ENCODE peak calls at places on chromosomes 7 and 10, in four cellular contexts. L is GM12878, I is SK-N-SH, E is H1. R is an unnamed sample.

GRCh38 chr10:93873427-93874115 is 20.2 kb upstream of the SLC35G1 start:
- DNase-seq in L (no peak), I (no peak), E (no peak), R (peak; percentile 72)

GRCh38 chr7:69765879-69766278 is 167.6 kb downstream of the AUTS2 start:
- DNase-seq in L (no peak), I (no peak), E (no peak), R (no peak)

GRCh38 chr7:5452470-5452899 is 28.9 kb upstream of the TNRC18 start:
- DNase-seq in L (no peak), I (peak; percentile 49), E (no peak), R (no peak)

GRCh38 chr7:47586925-47587324 is 5.0 kb upstream of the TNS3 start:
- DNase-seq in L (no peak), I (no peak), E (no peak), R (peak; percentile 55)

GRCh38 chr10:44394696-44395383 is 9.9 kb upstream of the CXCL12 start:
- DNase-seq in L (no peak), I (no peak), E (no peak), R (no peak)

GRCh38 chr7:116341222-116341907 is 131.0 kb downstream of the TES start:
- DNase-seq in L (no peak), I (no peak), E (no peak), R (no peak)

GRCh38 chr10:131846224-131847101 is 54.3 kb upstream of the PPP2R2D start:
- DNase-seq in L (no peak), I (no peak), E (no peak), R (no peak)

GRCh38 chr7:117764031-117764430 is 109.2 kb downstream of the CTTNBP2 start:
- DNase-seq in L (no peak), I (no peak), E (no peak), R (no peak)

GRCh38 chr7:140475747-140476333 is 3.5 kb downstream of the MKRN1 start:
- DNase-seq in L (no peak), I (peak; percentile 70), E (no peak), R (peak; percentile 27)

GRCh38 chr7:15504376-15504775 is 57.4 kb downstream of the AGMO start:
- DNase-seq in L (no peak), I (no peak), E (no peak), R (no peak)

GRCh38 chr10:89959433-89960110 is 258.2 kb downstream of the KIF20B start:
- DNase-seq in L (peak; percentile 57), I (no peak), E (no peak), R (no peak)

GRCh38 chr7:6026011-6026819 is 5.0 kb upstream of the ANKRD61 start:
- DNase-seq in L (peak; percentile 23), I (peak; percentile 73), E (peak; percentile 29), R (peak; percentile 20)

GRCh38 chr10:689433-690226 is at the start of gene DIP2C:
- DNase-seq in L (no peak), I (peak; percentile 99), E (no peak), R (peak; percentile 98)

GRCh38 chr7:70506463-70506862 is 625.5 kb upstream of the GALNT17 start:
- DNase-seq in L (no peak), I (peak; percentile 82), E (peak; percentile 17), R (no peak)

GRCh38 chr10:52890281-52890680 is 117.7 kb upstream of the MBL2 start:
- DNase-seq in L (no peak), I (no peak), E (no peak), R (no peak)

GRCh38 chr10:109957092-109957797 is 33.9 kb upstream of the XPNPEP1 start:
- DNase-seq in L (peak; percentile 86), I (no peak), E (no peak), R (no peak)

GRCh38 chr7:1742555-1743303 is 72.7 kb downstream of the ELFN1 start:
- DNase-seq in L (no peak), I (peak; percentile 94), E (no peak), R (no peak)

GRCh38 chr7:44617225-44617885 is 10.9 kb downstream of the OGDH start:
- DNase-seq in L (no peak), I (no peak), E (no peak), R (no peak)

GRCh38 chr7:83410989-83411591 is 237.8 kb downstream of the SEMA3E start:
- DNase-seq in L (no peak), I (peak; percentile 38), E (no peak), R (peak; percentile 73)

GRCh38 chr10:80966326-80966986 is 428.8 kb downstream of the SH2D4B start:
- DNase-seq in L (peak; percentile 30), I (no peak), E (no peak), R (peak; percentile 100)

GRCh38 chr7:2116086-2116810 is 116.5 kb downstream of the MAD1L1 start:
- DNase-seq in L (no peak), I (no peak), E (no peak), R (no peak)

GRCh38 chr7:28573059-28573553 is 160.8 kb downstream of the CREB5 start:
- DNase-seq in L (no peak), I (peak; percentile 65), E (no peak), R (peak; percentile 95)

GRCh38 chr7:73340514-73340913 is 12.6 kb downstream of the FKBP6 start:
- DNase-seq in L (no peak), I (no peak), E (no peak), R (no peak)

GRCh38 chr10:86657396-86658011 is 3.2 kb downstream of the OPN4 start:
- DNase-seq in L (no peak), I (peak; percentile 7), E (no peak), R (no peak)
- TF ChIP-seq JUND in L (no peak), I (no peak), E (no peak), R (no peak)

DNA sequence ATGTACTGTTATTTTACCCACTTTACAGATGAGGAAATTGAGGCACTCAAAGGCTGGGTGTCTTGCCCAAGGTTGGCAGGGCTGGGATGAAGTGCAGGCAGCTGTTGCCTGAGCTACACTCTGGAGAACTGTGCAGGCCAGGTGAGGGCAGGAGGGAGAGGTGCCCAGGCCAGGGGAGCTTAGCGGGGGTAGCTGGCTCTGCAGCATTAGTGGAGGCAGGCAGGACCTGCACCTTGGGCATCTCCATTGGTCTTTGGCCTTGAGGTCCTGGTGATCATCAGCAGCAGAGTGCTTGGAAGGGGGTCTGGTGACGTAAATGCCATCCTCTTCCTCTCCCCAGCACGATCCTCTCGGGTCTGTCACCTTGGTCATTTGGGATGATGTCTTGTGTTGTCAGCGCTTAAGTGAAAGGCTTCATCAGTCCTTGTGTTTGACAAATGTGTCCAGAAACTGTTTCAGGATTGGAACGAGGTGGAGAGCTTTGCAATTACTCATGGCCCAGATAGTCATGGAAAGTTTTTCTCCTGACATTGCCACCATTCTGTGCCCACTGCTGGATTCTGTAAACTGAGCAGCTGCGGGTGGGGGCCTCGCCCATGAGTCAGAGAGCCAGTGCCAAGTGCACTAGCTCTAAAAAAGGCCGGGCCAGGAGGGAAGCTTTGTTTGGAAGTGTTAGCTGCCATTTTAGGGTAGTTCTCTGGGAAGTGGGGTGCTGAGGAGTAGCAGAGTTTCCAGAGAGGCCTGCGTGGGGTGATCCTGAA is 47.6 kb downstream of the TSPAN15 start:
- DNase-seq in L (no peak), I (no peak), E (no peak), R (no peak)
- TF ChIP-seq JUND in L (no peak), I (peak; percentile 50), E (no peak), R (no peak)

GRCh38 chr7:483656-484364 is 35.8 kb downstream of the PDGFA start:
- DNase-seq in L (no peak), I (no peak), E (no peak), R (no peak)

GRCh38 chr7:486216-486743 is 33.4 kb downstream of the PDGFA start:
- DNase-seq in L (no peak), I (no peak), E (no peak), R (no peak)

GRCh38 chr7:485188-486081 is 34.2 kb downstream of the PDGFA start:
- DNase-seq in L (no peak), I (no peak), E (no peak), R (no peak)

GRCh38 chr7:482521-483083 is 37.0 kb downstream of the PDGFA start:
- DNase-seq in L (no peak), I (no peak), E (no peak), R (no peak)

DNA sequence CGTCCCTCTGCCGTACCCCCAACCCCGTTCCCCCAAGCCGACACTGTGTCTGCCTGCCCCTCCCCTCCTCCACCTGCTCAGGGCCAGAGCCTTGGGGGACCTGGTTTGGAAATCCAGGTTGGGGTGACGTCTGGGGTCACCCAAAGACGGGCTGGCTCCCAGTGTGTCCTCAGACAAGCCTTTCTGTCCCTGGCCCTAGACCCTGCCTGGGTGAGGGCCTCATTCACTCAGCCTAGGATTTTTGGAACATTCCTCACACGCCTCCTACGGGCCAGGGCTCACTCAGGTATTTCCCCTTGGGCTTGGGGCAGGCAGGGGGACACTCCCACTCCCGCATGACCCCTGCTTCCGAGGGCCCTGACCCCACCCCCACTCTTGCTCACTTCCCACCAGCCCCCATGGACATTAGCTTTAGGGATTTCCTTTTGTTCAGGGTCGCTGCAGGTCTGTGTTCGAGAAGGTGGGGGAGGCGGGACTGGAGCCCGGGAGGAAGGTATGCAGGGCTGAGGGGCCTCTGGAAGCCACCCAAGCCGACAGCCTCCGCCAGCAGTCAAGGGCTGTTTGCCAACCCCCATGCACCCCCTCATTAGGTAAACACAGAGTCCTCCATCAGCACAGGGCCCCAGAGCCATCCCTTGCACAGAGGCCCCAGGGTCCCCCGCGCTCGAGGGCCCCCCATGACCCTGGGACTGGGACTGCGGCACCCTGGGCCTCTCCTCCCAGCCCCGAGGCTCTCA is 35.1 kb downstream of the PDGFA start:
- DNase-seq in L (no peak), I (no peak), E (no peak), R (no peak)
- TF ChIP-seq JUND in L (no peak), I (no peak), E (no peak), R (no peak)

DNA sequence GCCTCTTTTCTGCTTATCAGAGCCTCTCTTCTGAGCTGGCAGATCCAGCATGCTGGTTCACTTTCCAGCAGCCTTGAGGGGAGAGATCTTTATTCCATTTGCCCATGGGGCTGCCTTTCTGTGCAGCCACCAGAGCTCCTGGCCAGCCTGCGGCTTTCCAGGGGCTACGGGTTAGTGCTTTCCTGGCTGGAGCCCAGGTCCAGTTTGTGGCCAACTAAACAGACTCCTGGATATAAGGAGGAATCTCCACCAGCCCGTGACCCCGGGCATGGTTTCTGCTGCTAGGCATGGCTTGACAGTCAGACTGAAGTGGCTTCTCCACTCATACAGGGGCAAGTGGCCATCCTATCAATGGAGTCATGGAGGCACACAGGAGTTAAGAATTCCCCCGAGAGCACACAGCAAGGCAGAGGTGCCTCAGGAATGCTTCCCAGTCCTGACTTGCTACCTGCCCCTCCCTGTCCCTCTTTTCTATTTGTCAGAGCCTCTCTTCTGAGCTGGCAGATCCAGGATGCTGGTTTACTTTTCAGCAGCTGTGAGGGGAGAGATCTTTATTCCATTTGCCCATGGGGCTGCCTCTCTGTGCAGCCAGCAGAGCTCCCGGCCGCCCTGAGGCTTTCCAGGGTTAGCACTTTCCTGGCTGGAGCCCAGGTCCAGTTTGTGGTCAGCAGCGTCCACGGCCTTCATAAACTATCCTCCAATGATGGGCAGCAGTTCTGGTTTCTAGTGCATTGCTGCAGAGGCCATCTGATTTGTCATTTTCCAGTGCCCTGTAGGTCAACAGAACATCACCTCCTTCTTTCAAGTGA is 35.9 kb downstream of the TSPAN15 start:
- DNase-seq in L (no peak), I (peak; percentile 68), E (no peak), R (no peak)
- TF ChIP-seq JUND in L (no peak), I (no peak), E (no peak), R (no peak)

DNA sequence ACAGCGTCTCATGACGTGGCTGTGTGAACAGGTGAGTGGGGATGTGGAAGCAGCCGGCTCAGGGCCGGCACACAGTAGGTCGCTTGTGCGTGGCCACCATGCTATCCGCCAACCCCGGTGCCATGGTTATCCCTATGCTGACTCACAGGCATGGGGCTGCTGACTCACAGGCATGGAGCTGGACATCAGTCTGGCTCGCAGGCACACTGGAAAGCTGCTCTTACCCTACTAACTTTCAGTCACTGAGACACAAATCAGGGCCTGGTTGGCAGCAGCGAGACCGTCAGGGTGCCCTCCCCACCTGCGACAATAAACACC is 341.9 kb downstream of the PTPRN2 start:
- DNase-seq in L (no peak), I (no peak), E (no peak), R (no peak)
- TF ChIP-seq JUND in L (no peak), I (no peak), E (no peak), R (no peak)